ENCODE peak calls at places on chromosomes 6 and 20, in ten cellular contexts. One of them, this sample, is unnamed.

GRCh38 chr6:118283759-118284158 is 264.3 kb upstream of the PLN start:
- DNase-seq in transverse colon: peak
- DNase-seq in CD8-positive, alpha-beta T cell: no peak
- DNase-seq in heart left ventricle: peak
- DNase-seq in GM23338: peak
- DNase-seq in uterus: peak
- DNase-seq in WERI-Rb-1: peak
- DNase-seq in A549: peak
- DNase-seq in OCI-LY7: peak
- DNase-seq in cardiac muscle cell: peak
- DNase-seq in this sample: peak

GRCh38 chr20:16262594-16262993 is 310.7 kb downstream of the KIF16B start:
- DNase-seq in transverse colon: no peak
- DNase-seq in CD8-positive, alpha-beta T cell: no peak
- DNase-seq in heart left ventricle: no peak
- DNase-seq in GM23338: no peak
- DNase-seq in uterus: no peak
- DNase-seq in WERI-Rb-1: no peak
- DNase-seq in A549: no peak
- DNase-seq in OCI-LY7: no peak
- DNase-seq in cardiac muscle cell: no peak
- DNase-seq in this sample: no peak

GRCh38 chr6:143872211-143872610 is 7.9 kb downstream of the ZC2HC1B start:
- DNase-seq in transverse colon: no peak
- DNase-seq in CD8-positive, alpha-beta T cell: no peak
- DNase-seq in heart left ventricle: no peak
- DNase-seq in GM23338: no peak
- DNase-seq in uterus: no peak
- DNase-seq in WERI-Rb-1: no peak
- DNase-seq in A549: no peak
- DNase-seq in OCI-LY7: no peak
- DNase-seq in cardiac muscle cell: no peak
- DNase-seq in this sample: no peak

GRCh38 chr6:118574051-118574865 is 26.2 kb downstream of the PLN start:
- DNase-seq in transverse colon: no peak
- DNase-seq in CD8-positive, alpha-beta T cell: no peak
- DNase-seq in heart left ventricle: no peak
- DNase-seq in GM23338: peak
- DNase-seq in uterus: no peak
- DNase-seq in WERI-Rb-1: no peak
- DNase-seq in A549: peak
- DNase-seq in OCI-LY7: peak
- DNase-seq in cardiac muscle cell: no peak
- DNase-seq in this sample: no peak

GRCh38 chr6:161131367-161131766 is 139.8 kb downstream of the MAP3K4 start:
- DNase-seq in transverse colon: no peak
- DNase-seq in CD8-positive, alpha-beta T cell: no peak
- DNase-seq in heart left ventricle: no peak
- DNase-seq in GM23338: no peak
- DNase-seq in uterus: no peak
- DNase-seq in WERI-Rb-1: no peak
- DNase-seq in A549: no peak
- DNase-seq in OCI-LY7: no peak
- DNase-seq in cardiac muscle cell: no peak
- DNase-seq in this sample: no peak

GRCh38 chr6:11613858-11614257 is 76.3 kb downstream of the TMEM170B start:
- DNase-seq in transverse colon: no peak
- DNase-seq in CD8-positive, alpha-beta T cell: no peak
- DNase-seq in heart left ventricle: no peak
- DNase-seq in GM23338: no peak
- DNase-seq in uterus: no peak
- DNase-seq in WERI-Rb-1: no peak
- DNase-seq in A549: peak
- DNase-seq in OCI-LY7: no peak
- DNase-seq in cardiac muscle cell: no peak
- DNase-seq in this sample: no peak

GRCh38 chr6:148440877-148441453 is 98.3 kb downstream of the SASH1 start:
- DNase-seq in transverse colon: peak
- DNase-seq in CD8-positive, alpha-beta T cell: no peak
- DNase-seq in heart left ventricle: peak
- DNase-seq in GM23338: peak
- DNase-seq in uterus: peak
- DNase-seq in WERI-Rb-1: peak
- DNase-seq in A549: peak
- DNase-seq in OCI-LY7: no peak
- DNase-seq in cardiac muscle cell: peak
- DNase-seq in this sample: peak

GRCh38 chr6:167571550-167571949 is 246.7 kb downstream of the TTLL2 start:
- DNase-seq in transverse colon: no peak
- DNase-seq in CD8-positive, alpha-beta T cell: no peak
- DNase-seq in heart left ventricle: no peak
- DNase-seq in GM23338: no peak
- DNase-seq in uterus: no peak
- DNase-seq in WERI-Rb-1: peak
- DNase-seq in A549: no peak
- DNase-seq in OCI-LY7: no peak
- DNase-seq in cardiac muscle cell: no peak
- DNase-seq in this sample: no peak

GRCh38 chr20:26208296-26209091 is 511.8 kb upstream of the ZNF337 start:
- DNase-seq in transverse colon: no peak
- DNase-seq in CD8-positive, alpha-beta T cell: peak
- DNase-seq in heart left ventricle: no peak
- DNase-seq in GM23338: peak
- DNase-seq in uterus: no peak
- DNase-seq in WERI-Rb-1: peak
- DNase-seq in A549: no peak
- DNase-seq in OCI-LY7: no peak
- DNase-seq in cardiac muscle cell: peak
- DNase-seq in this sample: peak

GRCh38 chr6:52504778-52505127 is 72.1 kb downstream of the TRAM2 start:
- DNase-seq in transverse colon: no peak
- DNase-seq in CD8-positive, alpha-beta T cell: no peak
- DNase-seq in heart left ventricle: no peak
- DNase-seq in GM23338: no peak
- DNase-seq in uterus: no peak
- DNase-seq in WERI-Rb-1: no peak
- DNase-seq in A549: no peak
- DNase-seq in OCI-LY7: no peak
- DNase-seq in cardiac muscle cell: no peak
- DNase-seq in this sample: no peak
- H3K4me3 ChIP-seq in transverse colon: no peak
- H3K4me3 ChIP-seq in CD8-positive, alpha-beta T cell: no peak
- H3K4me3 ChIP-seq in heart left ventricle: no peak
- H3K4me3 ChIP-seq in GM23338: no peak
- H3K4me3 ChIP-seq in uterus: no peak
- H3K4me3 ChIP-seq in WERI-Rb-1: no peak
- H3K4me3 ChIP-seq in A549: peak
- H3K4me3 ChIP-seq in OCI-LY7: no peak
- H3K4me3 ChIP-seq in cardiac muscle cell: no peak
- H3K4me3 ChIP-seq in this sample: no peak

DNA sequence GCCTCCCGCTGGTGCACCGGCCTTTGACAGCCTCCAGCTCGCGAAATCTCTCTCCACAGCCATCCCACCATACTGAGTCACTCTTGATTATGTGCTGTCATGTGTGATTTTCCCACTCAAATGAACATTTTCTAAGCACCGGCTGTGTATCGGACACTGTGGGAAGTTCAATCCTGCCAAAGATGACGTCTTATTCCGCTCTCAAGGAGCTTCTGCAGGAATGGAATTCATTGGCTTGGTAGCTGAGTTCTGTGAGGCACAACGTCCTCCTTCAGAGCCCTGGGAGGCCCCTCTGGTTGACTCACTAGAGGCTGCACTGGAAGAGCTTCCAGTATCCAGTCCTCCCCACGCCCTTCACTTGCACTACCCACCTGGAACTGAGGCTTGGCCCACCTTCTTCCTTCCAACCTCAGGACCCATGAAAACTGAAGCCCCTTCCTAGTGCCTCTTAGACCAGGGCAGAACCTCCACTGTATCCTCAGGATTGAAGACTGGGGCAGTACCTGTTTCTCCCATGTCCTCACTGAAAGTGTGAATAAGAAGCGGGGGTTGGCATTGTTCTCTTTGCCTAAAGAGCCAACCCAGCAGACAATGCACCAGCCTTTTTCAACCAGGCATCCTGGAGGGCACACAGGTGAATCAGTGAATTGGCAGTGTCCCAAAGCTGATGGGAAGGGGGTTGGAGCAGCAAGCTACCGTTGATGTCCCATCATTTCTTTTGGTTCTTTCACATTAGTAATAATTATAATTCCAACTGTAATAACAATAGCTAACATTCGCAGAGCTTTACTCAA is 1.7 kb downstream of the UNC5CL start:
- DNase-seq in transverse colon: no peak
- DNase-seq in CD8-positive, alpha-beta T cell: no peak
- DNase-seq in heart left ventricle: no peak
- DNase-seq in GM23338: no peak
- DNase-seq in uterus: no peak
- DNase-seq in WERI-Rb-1: no peak
- DNase-seq in A549: no peak
- DNase-seq in OCI-LY7: no peak
- DNase-seq in cardiac muscle cell: no peak
- DNase-seq in this sample: no peak
- TF ChIP-seq CTCF in transverse colon: no peak
- TF ChIP-seq CTCF in CD8-positive, alpha-beta T cell: no peak
- TF ChIP-seq CTCF in heart left ventricle: no peak
- TF ChIP-seq CTCF in GM23338: no peak
- TF ChIP-seq CTCF in uterus: no peak
- TF ChIP-seq CTCF in WERI-Rb-1: no peak
- TF ChIP-seq CTCF in A549: no peak
- TF ChIP-seq CTCF in OCI-LY7: no peak
- TF ChIP-seq CTCF in cardiac muscle cell: no peak
- TF ChIP-seq CTCF in this sample: no peak

GRCh38 chr20:32457476-32457986 is 99.4 kb downstream of the ASXL1 start:
- DNase-seq in transverse colon: no peak
- DNase-seq in CD8-positive, alpha-beta T cell: no peak
- DNase-seq in heart left ventricle: peak
- DNase-seq in GM23338: peak
- DNase-seq in uterus: peak
- DNase-seq in WERI-Rb-1: peak
- DNase-seq in A549: peak
- DNase-seq in OCI-LY7: no peak
- DNase-seq in cardiac muscle cell: peak
- DNase-seq in this sample: peak

GRCh38 chr20:32455901-32456701 is 98.0 kb downstream of the ASXL1 start:
- DNase-seq in transverse colon: no peak
- DNase-seq in CD8-positive, alpha-beta T cell: no peak
- DNase-seq in heart left ventricle: no peak
- DNase-seq in GM23338: no peak
- DNase-seq in uterus: no peak
- DNase-seq in WERI-Rb-1: no peak
- DNase-seq in A549: no peak
- DNase-seq in OCI-LY7: no peak
- DNase-seq in cardiac muscle cell: no peak
- DNase-seq in this sample: no peak

GRCh38 chr20:32458061-32458836 is 100.1 kb downstream of the ASXL1 start:
- DNase-seq in transverse colon: no peak
- DNase-seq in CD8-positive, alpha-beta T cell: no peak
- DNase-seq in heart left ventricle: no peak
- DNase-seq in GM23338: peak
- DNase-seq in uterus: no peak
- DNase-seq in WERI-Rb-1: peak
- DNase-seq in A549: no peak
- DNase-seq in OCI-LY7: no peak
- DNase-seq in cardiac muscle cell: no peak
- DNase-seq in this sample: no peak

GRCh38 chr20:32455171-32455900 is 97.2 kb downstream of the ASXL1 start:
- DNase-seq in transverse colon: no peak
- DNase-seq in CD8-positive, alpha-beta T cell: no peak
- DNase-seq in heart left ventricle: no peak
- DNase-seq in GM23338: no peak
- DNase-seq in uterus: no peak
- DNase-seq in WERI-Rb-1: no peak
- DNase-seq in A549: no peak
- DNase-seq in OCI-LY7: no peak
- DNase-seq in cardiac muscle cell: no peak
- DNase-seq in this sample: no peak

DNA sequence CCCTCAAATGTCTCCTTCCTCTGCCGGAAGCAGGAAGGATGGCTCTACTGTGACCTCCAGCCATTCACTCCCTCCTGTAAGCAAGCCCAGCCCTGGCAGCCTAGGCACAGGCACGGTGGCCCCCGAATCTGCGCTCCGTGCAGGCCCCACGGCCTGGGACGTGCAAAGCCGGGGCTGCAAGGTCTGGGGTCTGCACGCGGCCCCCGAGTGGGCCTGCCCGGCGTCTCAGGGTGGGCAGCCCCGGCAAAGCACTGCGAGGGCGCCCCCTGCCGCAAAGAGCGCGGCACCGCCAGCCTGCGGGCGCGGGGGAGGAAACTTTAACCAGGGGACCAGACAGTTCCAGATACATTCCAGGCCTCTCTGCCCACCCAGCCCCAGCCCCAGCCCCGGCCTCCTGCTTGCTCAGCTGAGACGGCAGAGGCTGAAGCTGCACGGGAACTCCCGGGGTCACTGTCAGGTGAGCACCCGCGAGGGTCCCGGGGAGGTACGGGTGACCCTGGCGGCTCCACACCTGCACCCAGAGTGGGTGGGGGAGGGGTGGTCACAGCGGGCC is 98.8 kb downstream of the ASXL1 start:
- DNase-seq in transverse colon: no peak
- DNase-seq in CD8-positive, alpha-beta T cell: no peak
- DNase-seq in heart left ventricle: no peak
- DNase-seq in GM23338: peak
- DNase-seq in uterus: no peak
- DNase-seq in WERI-Rb-1: peak
- DNase-seq in A549: peak
- DNase-seq in OCI-LY7: peak
- DNase-seq in cardiac muscle cell: peak
- DNase-seq in this sample: no peak
- H3K27ac ChIP-seq in transverse colon: no peak
- H3K27ac ChIP-seq in CD8-positive, alpha-beta T cell: no peak
- H3K27ac ChIP-seq in heart left ventricle: no peak
- H3K27ac ChIP-seq in GM23338: peak
- H3K27ac ChIP-seq in uterus: no peak
- H3K27ac ChIP-seq in WERI-Rb-1: peak
- H3K27ac ChIP-seq in A549: peak
- H3K27ac ChIP-seq in OCI-LY7: no peak
- H3K27ac ChIP-seq in cardiac muscle cell: peak
- H3K27ac ChIP-seq in this sample: no peak

DNA sequence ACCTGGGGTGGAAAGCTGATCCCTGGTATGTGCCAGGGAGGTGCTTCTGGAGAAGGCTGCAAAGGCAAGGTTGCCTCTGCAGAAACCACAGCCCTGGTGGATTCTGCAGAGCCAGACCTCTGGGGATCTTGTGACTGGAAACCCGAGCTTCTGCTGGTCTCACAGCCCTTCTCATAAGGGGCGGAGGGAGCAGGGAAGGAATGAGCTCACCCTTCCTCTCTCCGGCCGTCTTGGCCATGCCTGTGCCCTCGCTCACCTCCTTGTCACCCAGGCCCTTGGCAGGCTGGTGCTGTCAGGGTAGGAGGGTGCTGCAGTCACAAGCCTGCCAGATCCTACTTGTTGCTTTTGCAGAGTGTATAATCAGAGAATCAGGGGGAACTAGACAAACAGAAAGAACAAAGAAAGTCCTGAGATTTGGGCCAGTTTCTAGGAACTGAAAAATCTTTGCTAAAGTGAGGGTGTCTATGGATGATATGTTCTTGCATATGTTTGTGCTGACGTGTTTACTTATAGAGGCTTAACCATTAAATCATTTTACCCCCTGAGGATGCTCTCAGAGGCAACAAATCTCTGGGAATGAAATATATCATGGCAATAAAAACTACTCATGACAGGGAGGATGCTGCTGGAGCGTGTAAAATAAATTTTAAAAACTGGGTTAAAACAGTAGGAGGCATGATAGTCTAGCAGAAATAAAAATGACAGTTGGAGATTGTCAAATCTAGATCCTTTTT is 244.9 kb upstream of the SOX4 start:
- DNase-seq in transverse colon: no peak
- DNase-seq in CD8-positive, alpha-beta T cell: no peak
- DNase-seq in heart left ventricle: no peak
- DNase-seq in GM23338: peak
- DNase-seq in uterus: peak
- DNase-seq in WERI-Rb-1: no peak
- DNase-seq in A549: peak
- DNase-seq in OCI-LY7: no peak
- DNase-seq in cardiac muscle cell: peak
- DNase-seq in this sample: peak
- H3K4me3 ChIP-seq in transverse colon: no peak
- H3K4me3 ChIP-seq in CD8-positive, alpha-beta T cell: no peak
- H3K4me3 ChIP-seq in heart left ventricle: no peak
- H3K4me3 ChIP-seq in GM23338: no peak
- H3K4me3 ChIP-seq in uterus: no peak
- H3K4me3 ChIP-seq in WERI-Rb-1: no peak
- H3K4me3 ChIP-seq in A549: no peak
- H3K4me3 ChIP-seq in OCI-LY7: no peak
- H3K4me3 ChIP-seq in cardiac muscle cell: no peak
- H3K4me3 ChIP-seq in this sample: no peak